ENCODE peak calls at places on chromosomes 5 and 9, in five cellular contexts. T is fibroblast of the aortic adventitia; L is NCI-H1092 treated with DMSO at 0.1 percent for 48 hours; V is central memory CD4-positive, alpha-beta T cell; F is HS-5. D is an unnamed sample.

GRCh38 chr9:10855847-10856246 is 243.0 kb upstream of the PTPRD start:
- DNase-seq in T (peak), L (peak), V (no peak), F (no peak), D (peak)

GRCh38 chr5:87944553-87945320 is 323.9 kb downstream of the TMEM161B start:
- DNase-seq in T (no peak), L (peak), V (no peak), F (no peak), D (no peak)

GRCh38 chr5:7856855-7857254 is 5.9 kb upstream of the CFAP90 start:
- DNase-seq in T (peak), L (peak), V (peak), F (no peak), D (peak)

GRCh38 chr5:146751781-146752401 is 126.7 kb downstream of the PPP2R2B start:
- DNase-seq in T (no peak), L (no peak), V (peak), F (no peak), D (peak)

GRCh38 chr9:72576087-72576486 is 54.7 kb downstream of the TMC1 start:
- DNase-seq in T (no peak), L (no peak), V (no peak), F (no peak), D (no peak)

GRCh38 chr5:124460000-124460399 is 286.4 kb downstream of the ZNF608 start:
- DNase-seq in T (no peak), L (no peak), V (no peak), F (no peak), D (no peak)

GRCh38 chr5:96747718-96748117 is 60.0 kb downstream of the ERAP1 start:
- DNase-seq in T (no peak), L (no peak), V (no peak), F (no peak), D (no peak)

GRCh38 chr5:15929616-15930303 is 249.8 kb downstream of the MARCHF11 start:
- DNase-seq in T (peak), L (no peak), V (no peak), F (peak), D (no peak)

GRCh38 chr9:134544388-134545212 is 97.0 kb upstream of the COL5A1 start:
- DNase-seq in T (peak), L (no peak), V (no peak), F (peak), D (no peak)

GRCh38 chr9:6384732-6385131 is 28.3 kb upstream of the UHRF2 start:
- DNase-seq in T (no peak), L (no peak), V (no peak), F (no peak), D (no peak)

GRCh38 chr9:73200694-73201432 is 49.2 kb downstream of the ANXA1 start:
- DNase-seq in T (peak), L (peak), V (peak), F (no peak), D (peak)

GRCh38 chr5:66558562-66558961 is 37.6 kb upstream of the MAST4 start:
- DNase-seq in T (no peak), L (no peak), V (no peak), F (no peak), D (no peak)

GRCh38 chr9:99239341-99240055 is 17.4 kb downstream of the SEC61B start:
- DNase-seq in T (peak), L (no peak), V (no peak), F (peak), D (no peak)

GRCh38 chr5:67536892-67537291 is 340.3 kb upstream of the CD180 start:
- DNase-seq in T (peak), L (no peak), V (no peak), F (no peak), D (no peak)

GRCh38 chr5:80835128-80835527 is 125.0 kb upstream of the RASGRF2 start:
- DNase-seq in T (no peak), L (no peak), V (no peak), F (no peak), D (no peak)

GRCh38 chr5:179812997-179813607 is 6.4 kb upstream of the MGAT4B start:
- DNase-seq in T (no peak), L (no peak), V (no peak), F (no peak), D (no peak)

GRCh38 chr9:124781967-124782660 is 5.2 kb downstream of the OLFML2A start:
- DNase-seq in T (no peak), L (no peak), V (no peak), F (no peak), D (no peak)

GRCh38 chr9:91187965-91188344 is 173.8 kb downstream of the AUH start:
- DNase-seq in T (peak), L (no peak), V (no peak), F (no peak), D (no peak)

GRCh38 chr5:57551974-57552537 is 69.4 kb upstream of the ACTBL2 start:
- DNase-seq in T (no peak), L (no peak), V (no peak), F (no peak), D (no peak)

GRCh38 chr5:153974813-153975163 is 63.9 kb downstream of the FAM114A2 start:
- DNase-seq in T (no peak), L (no peak), V (no peak), F (no peak), D (no peak)

GRCh38 chr9:120716483-120716882 is 2.2 kb upstream of the MEGF9 start:
- DNase-seq in T (no peak), L (no peak), V (no peak), F (no peak), D (no peak)

GRCh38 chr9:86946712-86947145 is 577 bp downstream of the GAS1 start:
- DNase-seq in T (peak), L (peak), V (peak), F (peak), D (peak)

GRCh38 chr5:61280766-61281427 is 51.2 kb upstream of the ZSWIM6 start:
- DNase-seq in T (no peak), L (peak), V (no peak), F (no peak), D (no peak)

GRCh38 chr9:128389395-128390149 is 18.4 kb downstream of the URM1 start:
- DNase-seq in T (no peak), L (peak), V (no peak), F (no peak), D (no peak)

GRCh38 chr9:135100241-135101067 is 13.0 kb downstream of the OLFM1 start:
- DNase-seq in T (no peak), L (no peak), V (no peak), F (no peak), D (no peak)

GRCh38 chr9:108325406-108325805 is 530.4 kb downstream of the ACTL7B start:
- DNase-seq in T (no peak), L (no peak), V (no peak), F (no peak), D (no peak)

GRCh38 chr5:178785999-178786398 is 55.5 kb upstream of the ZNF354A start:
- DNase-seq in T (no peak), L (no peak), V (no peak), F (no peak), D (no peak)

GRCh38 chr9:120845255-120845654 is 2.5 kb upstream of the PSMD5 start:
- DNase-seq in T (no peak), L (no peak), V (no peak), F (no peak), D (no peak)